ENCODE peak calls at places on chromosomes 12 and 14, in ten cellular contexts. A is Daoy; K is CD8-positive, alpha-beta T cell; U is GM06990; T is NCI-H1694; V is gastrocnemius medialis; W is WTC11; Y is neural crest cell; P is stimulated activated CD4-positive, alpha-beta T cell treated with anti-CD3 and anti-CD28 coated beads, Interleukin-2, amount 100 ng/mL, for 48 hours; D is islet precursor cell. H is an unnamed sample.
A peak's percentile ranks its signal among the peaks of the same experiment; 100 is the strongest.

GRCh38 chr12:50285253-50285652 is 1.9 kb upstream of the LIMA1 start:
- DNase-seq in A (no peak), K (no peak), U (no peak), T (no peak), V (no peak), W (no peak), Y (no peak), P (no peak), D (no peak), H (no peak)

GRCh38 chr14:79514700-79515099 is 696.6 kb downstream of the DIO2 start:
- DNase-seq in A (peak; percentile 23), K (no peak), U (no peak), T (no peak), V (no peak), W (no peak), Y (no peak), P (no peak), D (peak; percentile 63), H (no peak)

GRCh38 chr12:6765048-6765633 is 1.0 kb upstream of the PTMS start:
- DNase-seq in A (no peak), K (no peak), U (no peak), T (no peak), V (no peak), W (no peak), Y (no peak), P (no peak), D (no peak), H (no peak)

GRCh38 chr12:20376984-20377383 is 8.6 kb downstream of the PDE3A start:
- DNase-seq in A (no peak), K (no peak), U (no peak), T (no peak), V (no peak), W (no peak), Y (no peak), P (no peak), D (no peak), H (no peak)

GRCh38 chr14:94099006-94099405 is 11.5 kb upstream of the IFI27 start:
- DNase-seq in A (no peak), K (no peak), U (no peak), T (no peak), V (no peak), W (no peak), Y (no peak), P (no peak), D (no peak), H (no peak)

GRCh38 chr14:105290598-105291356 is 10.0 kb downstream of the BRF1 start:
- DNase-seq in A (no peak), K (no peak), U (no peak), T (no peak), V (no peak), W (no peak), Y (no peak), P (no peak), D (peak; percentile 43), H (no peak)

GRCh38 chr14:78425332-78425731 is 255.2 kb downstream of the NRXN3 start:
- DNase-seq in A (no peak), K (no peak), U (no peak), T (peak; percentile 24), V (no peak), W (peak; percentile 12), Y (no peak), P (no peak), D (no peak), H (no peak)

GRCh38 chr12:53265783-53266182 is 2.3 kb upstream of the ESPL1 start:
- DNase-seq in A (no peak), K (no peak), U (no peak), T (no peak), V (no peak), W (no peak), Y (no peak), P (no peak), D (no peak), H (no peak)

GRCh38 chr12:84904051-84904450 is 8.5 kb downstream of the SLC6A15 start:
- DNase-seq in A (no peak), K (no peak), U (no peak), T (no peak), V (no peak), W (no peak), Y (no peak), P (no peak), D (no peak), H (no peak)

GRCh38 chr14:52769889-52770288 is 21.5 kb downstream of the GNPNAT1 start:
- DNase-seq in A (no peak), K (no peak), U (no peak), T (no peak), V (no peak), W (no peak), Y (no peak), P (no peak), D (no peak), H (no peak)

GRCh38 chr14:71221119-71221518 is 313.9 kb downstream of the PCNX1 start:
- DNase-seq in A (no peak), K (no peak), U (no peak), T (no peak), V (no peak), W (no peak), Y (no peak), P (no peak), D (no peak), H (no peak)

GRCh38 chr14:100230361-100230760 is 8.6 kb upstream of the YY1 start:
- DNase-seq in A (no peak), K (no peak), U (no peak), T (no peak), V (no peak), W (no peak), Y (no peak), P (no peak), D (no peak), H (no peak)

GRCh38 chr12:95248604-95249355 is 31.2 kb downstream of the VEZT start:
- DNase-seq in A (no peak), K (no peak), U (no peak), T (no peak), V (no peak), W (no peak), Y (no peak), P (no peak), D (no peak), H (no peak)

GRCh38 chr12:96422192-96422591 is 22.0 kb upstream of the CDK17 start:
- DNase-seq in A (no peak), K (no peak), U (no peak), T (no peak), V (no peak), W (no peak), Y (no peak), P (no peak), D (no peak), H (no peak)

GRCh38 chr14:36773136-36773540 is 111.5 kb downstream of the PAX9 start:
- DNase-seq in A (peak; percentile 87), K (no peak), U (no peak), T (no peak), V (no peak), W (no peak), Y (no peak), P (no peak), D (peak; percentile 81), H (no peak)

GRCh38 chr12:18556081-18556645 is 181.6 kb downstream of the PLCZ1 start:
- DNase-seq in A (no peak), K (no peak), U (no peak), T (no peak), V (no peak), W (no peak), Y (no peak), P (no peak), D (no peak), H (no peak)

GRCh38 chr12:127629066-127629820 is 637.7 kb upstream of the TMEM132C start:
- DNase-seq in A (peak; percentile 54), K (no peak), U (no peak), T (no peak), V (no peak), W (no peak), Y (no peak), P (no peak), D (no peak), H (no peak)

H was measured in progenitor cell of endocrine pancreas.